ENCODE peak calls at places on chromosomes 11 and 22, in six cellular contexts. K is A549, V is ovary, Z is transverse colon, L is gastrocnemius medialis, G is sigmoid colon. S is an unnamed sample.

GRCh38 chr11:70621241-70621640 is 222.9 kb downstream of the CTTN start:
- DNase-seq in K (no peak), V (no peak), Z (no peak), L (no peak), G (no peak), S (no peak)

GRCh38 chr11:47495856-47496217 is 46.9 kb upstream of the RAPSN start:
- DNase-seq in K (no peak), V (no peak), Z (no peak), L (no peak), G (no peak), S (no peak)

GRCh38 chr11:117872962-117873827 is 3.3 kb downstream of the FXYD6 start:
- DNase-seq in K (no peak), V (no peak), Z (no peak), L (no peak), G (no peak), S (no peak)

GRCh38 chr22:25554321-25555088 is 10.0 kb upstream of the GRK3 start:
- DNase-seq in K (no peak), V (no peak), Z (no peak), L (no peak), G (no peak), S (no peak)

GRCh38 chr11:32262367-32262766 is 171.5 kb downstream of the RCN1 start:
- DNase-seq in K (no peak), V (no peak), Z (no peak), L (no peak), G (no peak), S (no peak)

GRCh38 chr11:67610302-67610868 is 3.6 kb downstream of the NDUFV1 start:
- DNase-seq in K (no peak), V (no peak), Z (no peak), L (no peak), G (no peak), S (no peak)

GRCh38 chr11:85647078-85647477 is 689 bp upstream of the TMEM126A start:
- DNase-seq in K (no peak), V (no peak), Z (no peak), L (no peak), G (no peak), S (no peak)

GRCh38 chr11:45180158-45180887 is 33.9 kb downstream of the PRDM11 start:
- DNase-seq in K (peak), V (peak), Z (peak), L (peak), G (peak), S (peak)

GRCh38 chr11:19931141-19931767 is 218.6 kb downstream of the NAV2 start:
- DNase-seq in K (no peak), V (peak), Z (no peak), L (no peak), G (peak), S (no peak)

GRCh38 chr11:18769802-18770456 is 21.7 kb downstream of the PTPN5 start:
- DNase-seq in K (no peak), V (no peak), Z (peak), L (no peak), G (no peak), S (no peak)

GRCh38 chr22:29820941-29821789 is 16.9 kb downstream of the ASCC2 start:
- DNase-seq in K (peak), V (peak), Z (peak), L (no peak), G (peak), S (peak)
- TF ChIP-seq CTCF in K (no peak), V (no peak), Z (no peak), L (no peak), G (no peak), S (no peak)

GRCh38 chr22:17158568-17159503 is at the start of gene HDHD5:
- DNase-seq in K (peak), V (peak), Z (peak), L (peak), G (peak), S (peak)
- TF ChIP-seq POLR2A in K (peak), V (no peak), Z (peak), L (peak), G (peak), S (no peak)

DNA sequence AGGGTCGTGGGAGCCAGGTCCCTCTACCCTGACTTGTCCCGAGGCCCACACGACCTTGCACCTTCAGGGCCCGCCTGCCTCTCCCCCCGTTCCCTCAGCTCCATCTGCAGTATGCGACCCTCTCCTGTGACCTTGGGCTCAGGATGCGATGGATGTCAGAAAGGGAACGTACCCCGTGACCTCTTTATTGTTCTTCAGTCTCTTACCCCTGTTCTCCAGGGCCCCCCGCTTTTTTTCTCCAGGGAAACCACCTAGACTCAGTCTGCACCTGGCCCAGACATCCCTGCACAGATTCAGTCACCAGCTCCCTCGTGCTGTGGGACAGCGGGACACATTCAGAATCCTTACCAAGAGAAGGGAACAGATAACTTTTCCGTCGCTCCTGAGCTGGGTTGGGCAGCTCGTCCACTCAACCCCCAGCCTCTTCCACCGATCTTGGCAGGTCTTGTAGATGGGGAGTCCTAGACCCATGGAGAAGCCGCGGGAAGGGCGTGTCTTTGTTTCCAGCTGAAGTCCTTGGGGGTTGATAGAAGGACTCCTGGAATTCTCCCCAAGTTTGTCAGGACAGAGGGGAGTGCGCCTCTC is 1.3 kb upstream of the PHOX2A start:
- DNase-seq in K (no peak), V (no peak), Z (no peak), L (no peak), G (no peak), S (no peak)
- H3K4me3 ChIP-seq in K (no peak), V (no peak), Z (no peak), L (no peak), G (no peak), S (no peak)

GRCh38 chr22:36988075-36988474 is 31.2 kb downstream of the TST start:
- DNase-seq in K (no peak), V (no peak), Z (no peak), L (no peak), G (no peak), S (peak)

GRCh38 chr22:36985490-36985889 is 33.8 kb downstream of the TST start:
- DNase-seq in K (no peak), V (no peak), Z (no peak), L (no peak), G (no peak), S (no peak)

GRCh38 chr22:36991220-36991619 is 28.0 kb downstream of the TST start:
- DNase-seq in K (no peak), V (no peak), Z (no peak), L (no peak), G (no peak), S (no peak)

GRCh38 chr22:36982136-36982535 is 37.1 kb downstream of the TST start:
- DNase-seq in K (no peak), V (no peak), Z (no peak), L (no peak), G (no peak), S (no peak)

GRCh38 chr22:36986242-36986821 is 32.9 kb downstream of the TST start:
- DNase-seq in K (peak), V (no peak), Z (peak), L (no peak), G (no peak), S (no peak)
- TF ChIP-seq CTCF in K (peak), V (peak), Z (peak), L (peak), G (peak), S (no peak)

GRCh38 chr11:113176971-113177370 is 137.4 kb upstream of the TTC12 start:
- DNase-seq in K (no peak), V (no peak), Z (no peak), L (no peak), G (no peak), S (no peak)
- TF ChIP-seq POLR2A in K (no peak), V (no peak), Z (no peak), L (no peak), G (no peak), S (no peak)

DNA sequence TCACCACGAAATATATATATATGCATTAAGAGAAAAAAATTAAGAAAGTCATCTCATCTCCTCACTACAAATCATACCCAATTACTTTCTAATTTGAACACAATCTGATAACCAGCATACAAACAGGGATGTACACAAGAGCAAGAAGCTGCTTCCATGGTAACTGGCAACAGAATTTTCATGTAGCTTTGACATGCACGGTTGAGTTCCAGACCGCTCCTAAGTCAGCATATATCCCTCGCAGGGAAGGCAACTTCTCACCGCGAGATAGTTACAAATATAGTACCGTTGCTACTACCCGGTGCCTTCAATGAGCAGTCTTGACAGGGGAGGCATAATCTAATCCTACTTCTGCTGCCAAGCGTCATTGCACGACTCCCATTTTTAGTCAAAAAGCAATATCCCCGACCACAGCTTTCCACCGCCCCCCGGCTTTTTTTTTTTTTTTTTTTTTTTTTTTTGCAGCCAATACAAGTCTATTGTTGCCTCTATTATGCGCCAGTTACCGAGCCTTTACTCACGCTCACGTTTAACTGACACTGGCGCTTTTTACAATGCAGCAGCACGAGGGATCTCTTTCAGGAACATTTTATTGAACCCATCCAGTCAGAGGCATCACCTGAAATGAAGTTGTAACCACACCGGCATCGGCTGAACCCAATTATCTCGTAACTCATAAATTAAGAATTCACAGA is 2.2 kb downstream of the CADM1 start:
- DNase-seq in K (no peak), V (no peak), Z (no peak), L (no peak), G (no peak), S (no peak)
- H3K4me3 ChIP-seq in K (peak), V (peak), Z (peak), L (peak), G (peak), S (no peak)